ENCODE peak calls at places on chromosomes 6 and 20, in six cellular contexts. One of them, this sample, is unnamed.

GRCh38 chr6:137013738-137014602 is 30.8 kb downstream of the IL20RA start:
- DNase-seq in PC-3: peak
- DNase-seq in ovary: no peak
- DNase-seq in GM23248: peak
- DNase-seq in IMR-90: peak
- DNase-seq in CD4-positive, CD25-positive, alpha-beta regulatory T cell: no peak
- DNase-seq in this sample: no peak

GRCh38 chr20:29119141-29119540 is 2138.3 kb upstream of the DEFB115 start:
- DNase-seq in PC-3: no peak
- DNase-seq in ovary: no peak
- DNase-seq in GM23248: no peak
- DNase-seq in IMR-90: no peak
- DNase-seq in CD4-positive, CD25-positive, alpha-beta regulatory T cell: no peak
- DNase-seq in this sample: no peak

GRCh38 chr6:12594541-12594893 is 122.0 kb upstream of the PHACTR1 start:
- DNase-seq in PC-3: no peak
- DNase-seq in ovary: no peak
- DNase-seq in GM23248: no peak
- DNase-seq in IMR-90: no peak
- DNase-seq in CD4-positive, CD25-positive, alpha-beta regulatory T cell: no peak
- DNase-seq in this sample: no peak

GRCh38 chr6:134310206-134310605 is 7.7 kb downstream of the SGK1 start:
- DNase-seq in PC-3: no peak
- DNase-seq in ovary: no peak
- DNase-seq in GM23248: peak
- DNase-seq in IMR-90: peak
- DNase-seq in CD4-positive, CD25-positive, alpha-beta regulatory T cell: no peak
- DNase-seq in this sample: no peak

GRCh38 chr20:62027698-62028321 is 37.9 kb downstream of the TAF4 start:
- DNase-seq in PC-3: no peak
- DNase-seq in ovary: no peak
- DNase-seq in GM23248: no peak
- DNase-seq in IMR-90: no peak
- DNase-seq in CD4-positive, CD25-positive, alpha-beta regulatory T cell: no peak
- DNase-seq in this sample: no peak

GRCh38 chr6:40543776-40544175 is 43.4 kb downstream of the LRFN2 start:
- DNase-seq in PC-3: no peak
- DNase-seq in ovary: no peak
- DNase-seq in GM23248: no peak
- DNase-seq in IMR-90: no peak
- DNase-seq in CD4-positive, CD25-positive, alpha-beta regulatory T cell: no peak
- DNase-seq in this sample: no peak

GRCh38 chr6:17816921-17817611 is 110.3 kb upstream of the NUP153 start:
- DNase-seq in PC-3: peak
- DNase-seq in ovary: no peak
- DNase-seq in GM23248: peak
- DNase-seq in IMR-90: peak
- DNase-seq in CD4-positive, CD25-positive, alpha-beta regulatory T cell: no peak
- DNase-seq in this sample: no peak

GRCh38 chr20:37298190-37298939 is 8.9 kb downstream of the MANBAL start:
- DNase-seq in PC-3: peak
- DNase-seq in ovary: no peak
- DNase-seq in GM23248: peak
- DNase-seq in IMR-90: peak
- DNase-seq in CD4-positive, CD25-positive, alpha-beta regulatory T cell: no peak
- DNase-seq in this sample: no peak

GRCh38 chr20:25197173-25197869 is 1.8 kb downstream of the ENTPD6 start:
- DNase-seq in PC-3: peak
- DNase-seq in ovary: no peak
- DNase-seq in GM23248: no peak
- DNase-seq in IMR-90: no peak
- DNase-seq in CD4-positive, CD25-positive, alpha-beta regulatory T cell: peak
- DNase-seq in this sample: peak

GRCh38 chr6:130993292-130993765 is 69.7 kb downstream of the EPB41L2 start:
- DNase-seq in PC-3: no peak
- DNase-seq in ovary: no peak
- DNase-seq in GM23248: no peak
- DNase-seq in IMR-90: no peak
- DNase-seq in CD4-positive, CD25-positive, alpha-beta regulatory T cell: no peak
- DNase-seq in this sample: no peak

GRCh38 chr6:53795254-53795701 is 473 bp downstream of the LRRC1 start:
- DNase-seq in PC-3: peak
- DNase-seq in ovary: no peak
- DNase-seq in GM23248: no peak
- DNase-seq in IMR-90: no peak
- DNase-seq in CD4-positive, CD25-positive, alpha-beta regulatory T cell: peak
- DNase-seq in this sample: no peak

GRCh38 chr20:51695574-51696303 is 72.5 kb downstream of the ATP9A start:
- DNase-seq in PC-3: peak
- DNase-seq in ovary: no peak
- DNase-seq in GM23248: peak
- DNase-seq in IMR-90: peak
- DNase-seq in CD4-positive, CD25-positive, alpha-beta regulatory T cell: no peak
- DNase-seq in this sample: no peak

GRCh38 chr6:32666420-32667300 is at the start of gene HLA-DQB1:
- DNase-seq in PC-3: peak
- DNase-seq in ovary: no peak
- DNase-seq in GM23248: peak
- DNase-seq in IMR-90: no peak
- DNase-seq in CD4-positive, CD25-positive, alpha-beta regulatory T cell: peak
- DNase-seq in this sample: no peak

GRCh38 chr6:113668712-113669408 is 188.3 kb upstream of the MARCKS start:
- DNase-seq in PC-3: peak
- DNase-seq in ovary: no peak
- DNase-seq in GM23248: no peak
- DNase-seq in IMR-90: no peak
- DNase-seq in CD4-positive, CD25-positive, alpha-beta regulatory T cell: no peak
- DNase-seq in this sample: no peak

GRCh38 chr20:12925214-12925755 is 83.5 kb upstream of the SPTLC3 start:
- DNase-seq in PC-3: peak
- DNase-seq in ovary: peak
- DNase-seq in GM23248: peak
- DNase-seq in IMR-90: peak
- DNase-seq in CD4-positive, CD25-positive, alpha-beta regulatory T cell: no peak
- DNase-seq in this sample: peak

GRCh38 chr6:142171351-142171750 is 24.3 kb downstream of the VTA1 start:
- DNase-seq in PC-3: no peak
- DNase-seq in ovary: no peak
- DNase-seq in GM23248: no peak
- DNase-seq in IMR-90: no peak
- DNase-seq in CD4-positive, CD25-positive, alpha-beta regulatory T cell: no peak
- DNase-seq in this sample: no peak

GRCh38 chr20:44247131-44247571 is at the start of gene GDAP1L1:
- DNase-seq in PC-3: no peak
- DNase-seq in ovary: peak
- DNase-seq in GM23248: peak
- DNase-seq in IMR-90: no peak
- DNase-seq in CD4-positive, CD25-positive, alpha-beta regulatory T cell: no peak
- DNase-seq in this sample: no peak
- H3K4me3 ChIP-seq in PC-3: no peak
- H3K4me3 ChIP-seq in ovary: peak
- H3K4me3 ChIP-seq in GM23248: no peak
- H3K4me3 ChIP-seq in IMR-90: no peak
- H3K4me3 ChIP-seq in CD4-positive, CD25-positive, alpha-beta regulatory T cell: no peak
- H3K4me3 ChIP-seq in this sample: no peak

DNA sequence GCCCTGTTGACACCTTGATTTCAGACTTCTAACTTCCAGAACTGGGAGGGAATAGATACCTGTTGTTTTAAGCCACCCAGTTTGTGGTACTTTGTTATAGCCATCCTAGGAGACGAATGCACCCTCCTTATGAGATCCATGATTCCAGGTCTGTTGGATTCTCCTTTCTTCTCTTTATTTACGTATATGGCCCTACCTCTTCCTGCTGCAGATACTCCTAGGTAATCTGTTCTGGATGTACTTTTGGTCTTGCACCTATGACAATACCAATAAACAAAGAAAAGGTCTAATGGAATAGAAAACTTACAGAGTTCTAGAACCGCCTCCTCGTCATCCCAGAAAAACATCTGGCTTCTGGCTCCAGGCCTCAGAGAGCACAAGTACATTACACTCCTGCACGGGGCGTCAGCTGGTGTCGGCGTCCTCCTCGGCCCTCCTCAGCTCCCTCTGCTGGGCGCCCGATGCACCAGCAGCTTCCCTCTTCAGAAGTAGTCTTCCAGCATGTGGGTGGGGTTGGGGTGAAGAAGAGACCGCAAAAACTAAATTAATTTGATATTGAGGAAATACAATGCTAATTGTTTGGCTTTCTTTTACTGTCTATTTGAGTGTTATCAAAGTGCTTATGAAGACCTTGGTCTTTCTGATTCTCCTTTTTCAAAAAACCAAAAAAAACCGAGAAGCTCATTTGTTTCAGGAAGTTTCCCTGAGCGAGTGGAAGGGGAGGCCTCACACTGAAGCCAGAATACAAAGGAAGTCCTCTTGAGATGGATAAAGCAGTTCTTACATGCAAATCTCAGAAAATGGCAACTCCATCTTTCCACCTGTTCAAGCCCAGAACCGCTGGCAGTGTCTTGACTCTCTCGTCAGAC is 9.7 kb upstream of the ATXN1 start:
- DNase-seq in PC-3: peak
- DNase-seq in ovary: peak
- DNase-seq in GM23248: peak
- DNase-seq in IMR-90: peak
- DNase-seq in CD4-positive, CD25-positive, alpha-beta regulatory T cell: peak
- DNase-seq in this sample: peak
- H3K4me3 ChIP-seq in PC-3: no peak
- H3K4me3 ChIP-seq in ovary: no peak
- H3K4me3 ChIP-seq in GM23248: no peak
- H3K4me3 ChIP-seq in IMR-90: no peak
- H3K4me3 ChIP-seq in CD4-positive, CD25-positive, alpha-beta regulatory T cell: peak
- H3K4me3 ChIP-seq in this sample: no peak

GRCh38 chr6:27333642-27334040 is 21.6 kb upstream of the POM121L2 start:
- DNase-seq in PC-3: no peak
- DNase-seq in ovary: no peak
- DNase-seq in GM23248: no peak
- DNase-seq in IMR-90: no peak
- DNase-seq in CD4-positive, CD25-positive, alpha-beta regulatory T cell: no peak
- DNase-seq in this sample: no peak

GRCh38 chr6:27332692-27333641 is 20.9 kb upstream of the POM121L2 start:
- DNase-seq in PC-3: peak
- DNase-seq in ovary: peak
- DNase-seq in GM23248: peak
- DNase-seq in IMR-90: peak
- DNase-seq in CD4-positive, CD25-positive, alpha-beta regulatory T cell: peak
- DNase-seq in this sample: peak

DNA sequence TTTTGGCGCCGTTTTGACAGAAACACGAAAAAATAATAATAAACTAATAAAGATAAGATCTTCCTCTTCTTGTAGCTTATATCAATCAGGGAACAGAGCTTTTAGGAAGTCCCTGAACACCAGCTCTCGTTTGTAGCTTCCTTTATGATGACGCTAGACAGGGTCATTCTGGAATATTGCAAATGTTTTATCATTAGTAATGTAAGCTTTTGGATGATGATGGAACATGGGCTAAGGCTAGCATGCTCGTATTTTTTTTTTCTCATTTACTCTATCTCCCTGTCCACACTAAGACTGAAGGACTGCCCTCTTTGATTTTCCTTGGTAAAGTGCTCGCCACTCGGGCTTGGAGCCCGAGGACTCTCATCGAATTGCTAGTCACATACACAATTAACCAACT is 22.1 kb upstream of the POM121L2 start:
- DNase-seq in PC-3: no peak
- DNase-seq in ovary: no peak
- DNase-seq in GM23248: no peak
- DNase-seq in IMR-90: no peak
- DNase-seq in CD4-positive, CD25-positive, alpha-beta regulatory T cell: no peak
- DNase-seq in this sample: no peak
- H3K4me3 ChIP-seq in PC-3: peak
- H3K4me3 ChIP-seq in ovary: no peak
- H3K4me3 ChIP-seq in GM23248: no peak
- H3K4me3 ChIP-seq in IMR-90: no peak
- H3K4me3 ChIP-seq in CD4-positive, CD25-positive, alpha-beta regulatory T cell: no peak
- H3K4me3 ChIP-seq in this sample: no peak

GRCh38 chr20:1001981-1002681 is at the start of gene RSPO4:
- DNase-seq in PC-3: no peak
- DNase-seq in ovary: no peak
- DNase-seq in GM23248: peak
- DNase-seq in IMR-90: no peak
- DNase-seq in CD4-positive, CD25-positive, alpha-beta regulatory T cell: no peak
- DNase-seq in this sample: no peak
- H3K4me3 ChIP-seq in PC-3: no peak
- H3K4me3 ChIP-seq in ovary: no peak
- H3K4me3 ChIP-seq in GM23248: peak
- H3K4me3 ChIP-seq in IMR-90: no peak
- H3K4me3 ChIP-seq in CD4-positive, CD25-positive, alpha-beta regulatory T cell: no peak
- H3K4me3 ChIP-seq in this sample: no peak

DNA sequence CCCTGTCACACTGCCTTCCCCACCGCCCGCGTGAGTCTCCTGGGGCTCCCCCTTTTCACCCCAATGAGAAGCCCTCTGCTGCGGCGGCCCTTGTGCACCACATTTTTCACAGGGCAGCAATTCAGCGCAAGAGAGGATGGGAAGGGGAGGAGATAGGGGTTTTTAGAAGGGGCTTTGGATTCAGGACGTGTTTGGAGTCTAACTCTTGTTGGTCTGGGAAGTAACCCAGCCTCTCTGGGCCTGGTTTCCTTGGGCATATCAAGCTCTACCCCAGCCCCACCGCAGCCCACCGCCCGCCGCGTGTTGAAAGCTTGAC is 663 bp upstream of the ARFGEF3 start:
- DNase-seq in PC-3: no peak
- DNase-seq in ovary: no peak
- DNase-seq in GM23248: no peak
- DNase-seq in IMR-90: no peak
- DNase-seq in CD4-positive, CD25-positive, alpha-beta regulatory T cell: no peak
- DNase-seq in this sample: no peak
- H3K4me3 ChIP-seq in PC-3: peak
- H3K4me3 ChIP-seq in ovary: peak
- H3K4me3 ChIP-seq in GM23248: peak
- H3K4me3 ChIP-seq in IMR-90: peak
- H3K4me3 ChIP-seq in CD4-positive, CD25-positive, alpha-beta regulatory T cell: no peak
- H3K4me3 ChIP-seq in this sample: no peak

GRCh38 chr6:42042108-42042507 is 8.2 kb upstream of the TAF8 start:
- DNase-seq in PC-3: no peak
- DNase-seq in ovary: no peak
- DNase-seq in GM23248: no peak
- DNase-seq in IMR-90: no peak
- DNase-seq in CD4-positive, CD25-positive, alpha-beta regulatory T cell: no peak
- DNase-seq in this sample: no peak
- H3K4me3 ChIP-seq in PC-3: no peak
- H3K4me3 ChIP-seq in ovary: no peak
- H3K4me3 ChIP-seq in GM23248: no peak
- H3K4me3 ChIP-seq in IMR-90: no peak
- H3K4me3 ChIP-seq in CD4-positive, CD25-positive, alpha-beta regulatory T cell: peak
- H3K4me3 ChIP-seq in this sample: peak

This sample was measured in CD8-positive, alpha-beta memory T cell.